ENCODE peak calls at places on chromosomes 16 and 17, in five cellular contexts. One of them, this sample, is unnamed.

GRCh38 chr17:49692751-49693150 is 14.9 kb upstream of the SPOP start:
- DNase-seq in tibial nerve: no peak
- DNase-seq in uterus: no peak
- DNase-seq in breast epithelium: no peak
- DNase-seq in A549: no peak
- DNase-seq in this sample: no peak

GRCh38 chr17:28295677-28296578 is 23.1 kb upstream of the TMEM97 start:
- DNase-seq in tibial nerve: no peak
- DNase-seq in A549: no peak
- DNase-seq in uterus: no peak
- DNase-seq in breast epithelium: no peak
- DNase-seq in this sample: no peak

GRCh38 chr17:75751676-75752404 is 13.2 kb downstream of the GALK1 start:
- DNase-seq in A549: no peak
- DNase-seq in tibial nerve: no peak
- DNase-seq in uterus: no peak
- DNase-seq in breast epithelium: no peak
- DNase-seq in this sample: no peak

GRCh38 chr17:83101805-83102480 is 22.5 kb downstream of the METRNL start:
- DNase-seq in A549: no peak
- DNase-seq in tibial nerve: no peak
- DNase-seq in uterus: no peak
- DNase-seq in breast epithelium: no peak
- DNase-seq in this sample: no peak

GRCh38 chr16:89918453-89919347 is at the start of gene MC1R:
- DNase-seq in breast epithelium: no peak
- DNase-seq in tibial nerve: no peak
- DNase-seq in A549: peak; percentile 51
- DNase-seq in uterus: no peak
- DNase-seq in this sample: no peak

GRCh38 chr16:27639588-27640276 is 89.8 kb downstream of the KATNIP start:
- DNase-seq in A549: peak; percentile 57
- DNase-seq in breast epithelium: no peak
- DNase-seq in uterus: no peak
- DNase-seq in tibial nerve: peak; percentile 38
- DNase-seq in this sample: no peak

GRCh38 chr16:16045879-16046278 is 96.5 kb downstream of the ABCC1 start:
- DNase-seq in tibial nerve: no peak
- DNase-seq in breast epithelium: no peak
- DNase-seq in A549: no peak
- DNase-seq in uterus: no peak
- DNase-seq in this sample: no peak

GRCh38 chr17:81666092-81666341 is 388 bp downstream of the OXLD1 start:
- DNase-seq in uterus: no peak
- DNase-seq in breast epithelium: no peak
- DNase-seq in A549: no peak
- DNase-seq in tibial nerve: no peak
- DNase-seq in this sample: no peak

GRCh38 chr16:58732545-58733247 is 1.4 kb downstream of the GOT2 start:
- DNase-seq in breast epithelium: no peak
- DNase-seq in A549: no peak
- DNase-seq in uterus: no peak
- DNase-seq in tibial nerve: no peak
- DNase-seq in this sample: no peak

GRCh38 chr17:56833023-56833811 is 503 bp downstream of the C17orf67 start:
- DNase-seq in uterus: peak; percentile 51
- DNase-seq in A549: peak; percentile 49
- DNase-seq in tibial nerve: peak; percentile 30
- DNase-seq in breast epithelium: no peak
- DNase-seq in this sample: no peak
- TF ChIP-seq POLR2A in uterus: peak; percentile 18
- TF ChIP-seq POLR2A in A549: peak; percentile 45
- TF ChIP-seq POLR2A in tibial nerve: peak; percentile 17
- TF ChIP-seq POLR2A in breast epithelium: no peak
- TF ChIP-seq POLR2A in this sample: no peak

DNA sequence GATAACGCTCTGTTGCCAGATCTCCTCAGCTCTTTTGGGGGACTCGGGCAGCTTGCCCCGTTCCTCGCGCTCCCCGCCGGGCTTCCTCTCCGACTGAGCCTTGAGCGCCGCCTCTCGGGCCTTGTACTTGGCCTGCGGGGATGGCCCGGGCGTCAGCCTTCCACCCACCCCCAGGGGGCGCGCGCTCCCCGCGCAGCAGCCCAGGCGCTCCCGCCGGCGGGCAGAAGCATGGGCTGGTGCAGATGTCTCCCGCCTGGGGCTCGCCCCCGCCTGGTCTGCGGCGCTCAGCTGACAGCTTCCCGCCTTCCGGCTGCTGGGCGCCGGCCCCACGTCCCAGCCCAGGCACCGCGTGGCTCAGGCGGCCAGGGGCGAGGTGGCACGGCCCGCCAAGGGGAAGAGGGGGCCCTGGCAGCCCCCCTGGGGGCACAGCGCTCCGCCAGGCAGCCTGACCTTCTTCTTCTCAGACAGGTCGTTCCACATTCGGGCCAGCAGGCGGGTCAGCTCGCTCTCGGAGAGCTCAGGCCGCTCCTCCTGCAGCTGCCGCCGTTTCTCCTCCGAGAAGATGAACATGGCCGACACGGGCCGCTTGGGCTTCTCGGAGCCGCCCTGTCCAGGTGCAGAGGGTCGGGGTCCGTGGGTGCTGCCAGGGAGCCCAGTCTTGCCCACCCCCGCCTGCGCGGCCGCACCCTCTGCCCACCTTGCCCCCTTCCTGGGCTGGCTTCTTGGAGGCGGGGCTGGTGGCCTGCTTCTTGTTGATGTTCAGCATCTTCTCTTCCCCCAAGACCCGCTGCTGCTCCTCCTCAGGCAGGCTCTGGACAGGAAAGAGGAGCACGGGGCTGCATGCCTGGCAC is 8.9 kb downstream of the UBTF start:
- DNase-seq in tibial nerve: peak; percentile 81
- DNase-seq in uterus: peak; percentile 84
- DNase-seq in breast epithelium: peak; percentile 67
- DNase-seq in A549: peak; percentile 91
- DNase-seq in this sample: no peak
- TF ChIP-seq POLR2A in tibial nerve: no peak
- TF ChIP-seq POLR2A in uterus: peak; percentile 43
- TF ChIP-seq POLR2A in breast epithelium: no peak
- TF ChIP-seq POLR2A in A549: no peak
- TF ChIP-seq POLR2A in this sample: no peak

GRCh38 chr17:55722016-55722706 is 503 bp downstream of the TMEM100 start:
- DNase-seq in A549: no peak
- DNase-seq in uterus: no peak
- DNase-seq in tibial nerve: no peak
- DNase-seq in breast epithelium: no peak
- DNase-seq in this sample: no peak
- TF ChIP-seq POLR2A in A549: no peak
- TF ChIP-seq POLR2A in uterus: no peak
- TF ChIP-seq POLR2A in tibial nerve: no peak
- TF ChIP-seq POLR2A in breast epithelium: no peak
- TF ChIP-seq POLR2A in this sample: no peak

GRCh38 chr17:21043296-21044232 is 753 bp upstream of the USP22 start:
- DNase-seq in breast epithelium: peak; percentile 97
- DNase-seq in uterus: peak; percentile 99
- DNase-seq in tibial nerve: peak; percentile 93
- DNase-seq in A549: peak; percentile 91
- DNase-seq in this sample: peak; percentile 99
- TF ChIP-seq POLR2A in breast epithelium: peak; percentile 22
- TF ChIP-seq POLR2A in uterus: peak; percentile 62
- TF ChIP-seq POLR2A in tibial nerve: peak; percentile 32
- TF ChIP-seq POLR2A in A549: peak; percentile 91
- TF ChIP-seq POLR2A in this sample: no peak

DNA sequence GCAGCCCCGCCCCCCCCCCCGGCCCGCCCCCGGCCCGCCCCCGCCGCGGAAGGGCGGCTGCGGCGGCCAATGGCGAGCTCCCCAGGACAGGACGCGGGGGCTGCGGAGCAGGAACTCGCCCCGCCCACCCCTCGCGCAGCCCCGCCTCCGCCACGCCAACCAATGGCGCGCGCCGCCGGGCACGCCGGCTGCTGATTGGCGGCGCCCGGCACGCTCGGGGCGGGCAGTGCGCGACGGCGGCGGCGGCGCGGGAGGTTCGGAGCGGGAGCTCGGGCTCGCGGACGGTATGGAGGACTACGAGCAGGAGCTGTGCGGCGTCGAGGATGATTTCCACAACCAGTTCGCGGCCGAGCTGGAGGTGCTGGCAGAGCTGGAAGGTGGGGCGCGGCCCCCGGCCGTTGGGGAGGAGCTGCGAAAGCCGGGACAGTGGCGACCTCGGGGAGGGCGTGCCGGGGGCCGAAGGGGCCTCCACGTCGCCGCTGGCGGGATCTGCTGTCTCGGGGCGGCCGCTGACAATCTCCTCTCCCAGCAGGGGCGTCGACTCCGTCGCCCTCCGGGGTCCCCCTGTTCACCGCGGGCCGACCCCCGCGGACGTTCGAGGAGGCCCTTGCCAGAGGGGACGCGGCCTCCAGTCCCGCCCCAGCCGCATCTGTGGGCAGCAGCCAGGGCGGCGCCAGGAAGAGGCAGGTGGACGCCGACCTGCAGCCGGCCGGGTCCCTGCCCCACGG is at the start of gene CHTF18:
- DNase-seq in A549: peak; percentile 86
- DNase-seq in tibial nerve: peak; percentile 86
- DNase-seq in breast epithelium: peak; percentile 93
- DNase-seq in uterus: peak; percentile 91
- DNase-seq in this sample: peak; percentile 98
- TF ChIP-seq POLR2A in A549: peak; percentile 63
- TF ChIP-seq POLR2A in tibial nerve: no peak
- TF ChIP-seq POLR2A in breast epithelium: no peak
- TF ChIP-seq POLR2A in uterus: no peak
- TF ChIP-seq POLR2A in this sample: no peak

GRCh38 chr16:68300736-68301459 is 9.8 kb downstream of the SLC7A6OS start:
- DNase-seq in uterus: no peak
- DNase-seq in breast epithelium: no peak
- DNase-seq in A549: no peak
- DNase-seq in tibial nerve: no peak
- DNase-seq in this sample: no peak
- TF ChIP-seq POLR2A in uterus: no peak
- TF ChIP-seq POLR2A in breast epithelium: no peak
- TF ChIP-seq POLR2A in A549: no peak
- TF ChIP-seq POLR2A in tibial nerve: no peak
- TF ChIP-seq POLR2A in this sample: no peak